ENCODE peak calls at places on chromosome 20, in four cellular contexts. A is HL-60, Q is GM12878, G is K562. N is an unnamed sample.

GRCh38 chr20:24465730-24466129 is 3.7 kb upstream of the SYNDIG1 start:
- DNase-seq in G (no peak), Q (no peak), A (no peak), N (no peak)

GRCh38 chr20:52191132-52191435 is 495 bp downstream of the ZFP64 start:
- DNase-seq in G (no peak), A (no peak), Q (no peak), N (no peak)

GRCh38 chr20:47784599-47785320 is 521 bp downstream of the SULF2 start:
- DNase-seq in A (no peak), G (no peak), Q (no peak), N (peak; percentile 25)

GRCh38 chr20:839626-840025 is 6.1 kb downstream of the FAM110A start:
- DNase-seq in A (no peak), G (no peak), Q (no peak), N (no peak)

GRCh38 chr20:58542411-58543095 is 27.4 kb upstream of the APCDD1L start:
- DNase-seq in A (no peak), Q (no peak), G (peak; percentile 33), N (no peak)

GRCh38 chr20:41029150-41029872 is 689 bp downstream of the TOP1 start:
- DNase-seq in G (peak; percentile 54), A (no peak), Q (no peak), N (no peak)

GRCh38 chr20:17172826-17173420 is 53.9 kb upstream of the PCSK2 start:
- DNase-seq in G (no peak), A (no peak), Q (no peak), N (no peak)

GRCh38 chr20:38935967-38936407 is 9.8 kb downstream of the FAM83D start:
- DNase-seq in A (no peak), G (no peak), Q (no peak), N (no peak)

GRCh38 chr20:63611646-63612045 is 15.3 kb downstream of the GMEB2 start:
- DNase-seq in Q (no peak), G (no peak), A (no peak), N (no peak)

GRCh38 chr20:38725959-38726848 is 1.9 kb downstream of the SLC32A1 start:
- DNase-seq in G (peak; percentile 74), Q (no peak), A (peak; percentile 9), N (peak; percentile 48)

GRCh38 chr20:52313335-52313963 is 121.9 kb upstream of the ZFP64 start:
- DNase-seq in G (no peak), Q (no peak), A (no peak), N (no peak)

GRCh38 chr20:24207803-24208300 is 219.3 kb upstream of the GGTLC1 start:
- DNase-seq in A (no peak), G (no peak), Q (no peak), N (no peak)

GRCh38 chr20:52048365-52048764 is 143.2 kb downstream of the ZFP64 start:
- DNase-seq in Q (no peak), A (no peak), G (no peak), N (no peak)

GRCh38 chr20:23442436-23442835 is 3.0 kb downstream of the CSTL1 start:
- DNase-seq in Q (no peak), A (no peak), G (no peak), N (no peak)

GRCh38 chr20:53926428-53927028 is 143.9 kb downstream of the BCAS1 start:
- DNase-seq in G (no peak), A (peak; percentile 46), Q (peak; percentile 99), N (no peak)

GRCh38 chr20:20489054-20489453 is 121.2 kb downstream of the INSM1 start:
- DNase-seq in A (no peak), G (no peak), Q (peak; percentile 66), N (no peak)

GRCh38 chr20:10536531-10536930 is 101.4 kb downstream of the SLX4IP start:
- DNase-seq in A (peak; percentile 26), G (no peak), Q (no peak), N (no peak)

GRCh38 chr20:24100370-24101011 is 111.9 kb upstream of the GGTLC1 start:
- DNase-seq in A (peak; percentile 61), Q (no peak), G (peak; percentile 24), N (peak; percentile 23)

GRCh38 chr20:9565910-9566550 is 51.6 kb downstream of the LAMP5 start:
- DNase-seq in Q (no peak), A (no peak), G (no peak), N (no peak)

GRCh38 chr20:48621256-48622078 is 206.3 kb downstream of the PREX1 start:
- DNase-seq in Q (no peak), G (peak; percentile 34), A (no peak), N (no peak)

GRCh38 chr20:58907481-58908137 is 55.1 kb downstream of the GNAS start:
- DNase-seq in A (peak; percentile 94), Q (peak; percentile 98), G (peak; percentile 56), N (peak; percentile 43)

GRCh38 chr20:63172726-63173125 is 43.2 kb downstream of the YTHDF1 start:
- DNase-seq in G (peak; percentile 79), A (no peak), Q (no peak), N (no peak)

GRCh38 chr20:56848561-56848960 is 219.5 kb downstream of the TFAP2C start:
- DNase-seq in G (no peak), Q (no peak), A (no peak), N (no peak)

GRCh38 chr20:17816804-17817590 is 117.2 kb downstream of the BANF2 start:
- DNase-seq in A (no peak), Q (no peak), G (no peak), N (no peak)

GRCh38 chr20:52049001-52049731 is 142.4 kb downstream of the ZFP64 start:
- DNase-seq in A (no peak), Q (no peak), G (no peak), N (no peak)

GRCh38 chr20:45016089-45016641 is 49.9 kb downstream of the STK4 start:
- DNase-seq in Q (no peak), G (no peak), A (no peak), N (no peak)
- TF ChIP-seq SPI1 in Q (no peak), G (no peak), A (no peak), N (no peak)

DNA sequence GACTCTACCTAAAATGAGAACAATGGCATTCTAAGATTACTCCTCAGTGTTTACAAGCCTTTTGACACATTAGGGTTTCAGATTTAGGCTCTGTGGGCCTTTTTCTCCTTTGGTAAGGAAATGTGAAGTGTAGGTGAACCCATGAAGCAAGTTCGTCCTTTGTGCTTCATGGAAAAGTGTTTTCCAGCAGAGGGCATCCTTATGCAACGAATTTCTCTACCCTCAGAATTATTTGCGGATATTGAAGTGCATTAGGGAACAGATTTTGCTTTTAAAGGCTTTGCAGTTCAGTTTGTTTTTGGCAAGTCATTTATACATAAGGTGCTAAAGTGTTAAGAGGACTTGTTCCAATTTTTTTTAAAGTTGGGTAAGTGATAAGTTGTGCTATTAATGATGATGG is 55.7 kb upstream of the FERMT1 start:
- DNase-seq in A (no peak), G (no peak), Q (no peak), N (no peak)
- TF ChIP-seq SPI1 in A (no peak), G (no peak), Q (no peak), N (no peak)

DNA sequence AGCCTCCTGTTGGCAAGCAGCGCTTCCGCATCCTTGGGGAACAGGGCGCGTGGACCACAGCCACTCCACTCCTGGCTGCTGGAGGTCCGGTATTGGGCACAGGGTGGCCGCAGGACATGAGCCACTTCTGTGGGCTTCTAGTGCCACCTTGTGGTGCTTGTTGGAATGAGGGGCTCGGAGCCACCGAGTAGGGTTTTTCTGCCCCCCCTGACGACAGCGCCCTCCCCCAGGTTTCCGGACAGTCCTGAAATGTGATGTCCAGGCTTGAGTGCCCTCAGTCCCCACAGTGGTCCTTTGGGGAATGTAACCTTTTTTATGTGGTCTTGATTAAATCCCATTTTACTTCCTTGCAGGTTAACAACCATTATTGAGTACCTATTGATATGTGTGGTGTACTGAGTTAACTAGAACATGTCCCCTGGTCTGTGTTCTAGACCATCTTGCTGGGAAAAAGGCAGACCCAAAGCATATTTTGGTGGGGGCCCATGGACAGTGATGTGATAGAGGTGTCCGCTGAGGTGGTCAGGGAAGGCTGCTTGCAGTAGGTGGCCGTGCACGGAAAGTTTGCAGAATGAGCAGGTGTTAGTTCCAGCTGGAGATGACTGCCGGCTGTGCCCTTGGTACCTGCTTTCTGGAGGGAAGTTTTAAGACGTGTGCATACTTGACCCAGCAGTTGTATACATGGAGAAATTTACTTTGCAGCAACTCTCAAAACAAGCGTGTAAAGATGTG is 70.0 kb downstream of the PTPN1 start:
- DNase-seq in A (peak; percentile 36), Q (no peak), G (peak; percentile 86), N (no peak)
- TF ChIP-seq SPI1 in A (no peak), Q (no peak), G (no peak), N (no peak)

GRCh38 chr20:36154696-36155628 is at the start of gene EPB41L1:
- DNase-seq in A (no peak), G (no peak), Q (no peak), N (no peak)

GRCh38 chr20:36153754-36154695 is 515 bp upstream of the EPB41L1 start:
- DNase-seq in G (peak; percentile 87), Q (no peak), A (no peak), N (peak; percentile 54)

GRCh38 chr20:36157610-36158009 is 3.1 kb downstream of the EPB41L1 start:
- DNase-seq in G (no peak), A (no peak), Q (no peak), N (no peak)

GRCh38 chr20:36155629-36155971 is 1.1 kb downstream of the EPB41L1 start:
- DNase-seq in G (no peak), A (no peak), Q (no peak), N (no peak)

DNA sequence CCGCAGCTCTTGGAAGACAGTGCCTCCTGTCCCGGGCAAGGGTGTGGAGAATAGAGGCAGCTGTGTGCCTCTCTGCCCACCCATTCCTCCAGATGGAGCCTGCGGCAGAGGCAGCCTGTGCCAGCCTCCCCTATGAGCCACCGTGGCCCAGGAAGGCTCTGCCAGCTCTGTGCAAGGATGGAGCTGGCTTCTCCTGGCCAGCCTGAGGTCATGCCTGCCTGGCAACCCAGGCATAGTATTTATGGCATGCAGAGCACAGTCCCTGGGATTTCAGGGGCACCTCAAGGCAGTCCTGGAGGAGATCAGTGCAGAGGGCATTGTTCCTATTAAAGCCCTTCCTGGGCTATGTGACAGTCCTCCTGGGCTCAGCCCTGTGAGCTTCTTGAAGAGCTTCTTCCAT is 1.5 kb downstream of the EPB41L1 start:
- DNase-seq in G (no peak), A (no peak), Q (no peak), N (no peak)
- TF ChIP-seq SPI1 in G (no peak), A (no peak), Q (no peak), N (no peak)

N was measured in GM12891.